ENCODE peak calls at places on chromosomes 2 and 18, in ten cellular contexts. O, C, W, X, D, T, L, E, K and H are unnamed samples.

GRCh38 chr2:99689135-99689742 is 199.4 kb upstream of the REV1 start:
- DNase-seq in X (no peak), W (no peak), K (no peak), E (no peak), O (no peak), L (no peak), D (no peak), T (no peak), C (no peak), H (peak; percentile 6)

GRCh38 chr18:63098014-63098981 is 221.3 kb downstream of the BCL2 start:
- DNase-seq in C (no peak), K (no peak), D (no peak), T (no peak), L (no peak), W (no peak), E (no peak), X (no peak), O (no peak), H (no peak)

GRCh38 chr2:83191316-83191715 is 1267.8 kb downstream of the SUCLG1 start:
- DNase-seq in O (no peak), E (no peak), W (no peak), T (no peak), L (no peak), D (no peak), K (no peak), C (no peak), X (no peak), H (no peak)

GRCh38 chr18:21257383-21257782 is 15.4 kb downstream of the GREB1L start:
- DNase-seq in E (no peak), X (no peak), W (no peak), C (peak; percentile 61), L (no peak), D (no peak), O (no peak), K (peak; percentile 20), T (no peak), H (no peak)

GRCh38 chr2:133740500-133740899 is 172.2 kb upstream of the NCKAP5 start:
- DNase-seq in X (no peak), T (no peak), D (no peak), E (no peak), O (no peak), W (no peak), L (no peak), C (no peak), K (no peak), H (no peak)

GRCh38 chr2:215884741-215885140 is 128.6 kb downstream of the MREG start:
- DNase-seq in W (no peak), T (no peak), L (no peak), O (no peak), K (peak; percentile 60), E (no peak), D (no peak), X (no peak), C (no peak), H (no peak)

GRCh38 chr2:38123862-38124261 is 47.9 kb upstream of the CYP1B1 start:
- DNase-seq in X (no peak), L (no peak), O (no peak), E (no peak), W (no peak), T (no peak), D (no peak), C (no peak), K (no peak), H (no peak)

GRCh38 chr2:191018048-191018447 is 4.1 kb upstream of the STAT1 start:
- DNase-seq in T (no peak), D (no peak), C (no peak), K (no peak), L (no peak), X (no peak), E (no peak), O (no peak), W (no peak), H (no peak)

GRCh38 chr2:144886847-144887246 is 366.9 kb upstream of the ZEB2 start:
- DNase-seq in O (peak; percentile 40), E (no peak), W (peak; percentile 71), K (peak; percentile 16), D (no peak), T (no peak), C (no peak), X (no peak), L (no peak), H (no peak)

GRCh38 chr2:505931-506330 is 171.3 kb downstream of the TMEM18 start:
- DNase-seq in C (no peak), L (no peak), E (no peak), X (peak; percentile 14), T (no peak), W (no peak), D (no peak), K (no peak), O (no peak), H (no peak)

GRCh38 chr2:14492920-14493503 is 139.5 kb upstream of the LRATD1 start:
- DNase-seq in W (no peak), D (peak; percentile 22), K (peak; percentile 93), X (peak; percentile 7), L (no peak), C (peak; percentile 92), O (no peak), E (no peak), T (no peak), H (no peak)